ENCODE peak calls at places on chromosomes 4 and X, in five cellular contexts. T, W, J, G and A are unnamed samples.

GRCh38 chr4:2367626-2368025 is 50.8 kb downstream of the ZFYVE28 start:
- DNase-seq in T (no peak), W (no peak), J (no peak), G (no peak), A (no peak)

GRCh38 chr4:173171098-173171497 is 2.5 kb downstream of the GALNT7 start:
- DNase-seq in T (no peak), W (no peak), J (no peak), G (no peak), A (no peak)

GRCh38 chr4:173522874-173523395 is 7.1 kb downstream of the HAND2 start:
- DNase-seq in T (no peak), W (no peak), J (no peak), G (no peak), A (no peak)

GRCh38 chr4:8009710-8010534 is 70.3 kb upstream of the AFAP1 start:
- DNase-seq in T (no peak), W (no peak), J (no peak), G (no peak), A (no peak)

GRCh38 chr4:145920205-145920604 is 18.4 kb downstream of the ZNF827 start:
- DNase-seq in T (peak), W (no peak), J (no peak), G (peak), A (peak)

GRCh38 chr4:163474027-163474426 is 473 bp upstream of the TKTL2 start:
- DNase-seq in T (no peak), W (no peak), J (no peak), G (no peak), A (no peak)

GRCh38 chr4:63919636-63920365 is 489.4 kb downstream of the TECRL start:
- DNase-seq in T (no peak), W (no peak), J (no peak), G (no peak), A (no peak)

GRCh38 chr4:125359960-125360628 is 45.3 kb downstream of the FAT4 start:
- DNase-seq in T (no peak), W (no peak), J (no peak), G (no peak), A (no peak)

GRCh38 chr4:123325241-123325681 is 71.3 kb upstream of the SPRY1 start:
- DNase-seq in T (peak), W (no peak), J (peak), G (no peak), A (no peak)

GRCh38 chr4:87109945-87110344 is 110.5 kb downstream of the KLHL8 start:
- DNase-seq in T (no peak), W (no peak), J (no peak), G (no peak), A (no peak)

GRCh38 chr4:98546910-98547544 is 111.4 kb downstream of the TSPAN5 start:
- DNase-seq in T (peak), W (peak), J (no peak), G (no peak), A (no peak)

GRCh38 chrX:12894074-12894691 is 12.2 kb upstream of the TLR8 start:
- DNase-seq in T (no peak), W (no peak), J (no peak), G (no peak), A (no peak)

GRCh38 chr4:27123050-27123768 is 262.6 kb downstream of the STIM2 start:
- DNase-seq in T (peak), W (no peak), J (no peak), G (no peak), A (no peak)

GRCh38 chr4:87251104-87251503 is 30.7 kb upstream of the KLHL8 start:
- DNase-seq in T (no peak), W (no peak), J (no peak), G (no peak), A (no peak)

GRCh38 chrX:103398321-103398937 is 22.1 kb downstream of the BEX3 start:
- DNase-seq in T (no peak), W (no peak), J (no peak), G (no peak), A (peak)

GRCh38 chr4:7196283-7196651 is 3.9 kb downstream of the SORCS2 start:
- DNase-seq in T (no peak), W (no peak), J (peak), G (no peak), A (no peak)

GRCh38 chr4:154049457-154050181 is 260.7 kb upstream of the SFRP2 start:
- DNase-seq in T (no peak), W (no peak), J (no peak), G (peak), A (peak)

GRCh38 chr4:40206421-40206820 is 9.6 kb downstream of the RHOH start:
- DNase-seq in T (no peak), W (no peak), J (no peak), G (no peak), A (no peak)
- H3K4me3 ChIP-seq in T (no peak), W (no peak), J (no peak), G (no peak), A (no peak)

DNA sequence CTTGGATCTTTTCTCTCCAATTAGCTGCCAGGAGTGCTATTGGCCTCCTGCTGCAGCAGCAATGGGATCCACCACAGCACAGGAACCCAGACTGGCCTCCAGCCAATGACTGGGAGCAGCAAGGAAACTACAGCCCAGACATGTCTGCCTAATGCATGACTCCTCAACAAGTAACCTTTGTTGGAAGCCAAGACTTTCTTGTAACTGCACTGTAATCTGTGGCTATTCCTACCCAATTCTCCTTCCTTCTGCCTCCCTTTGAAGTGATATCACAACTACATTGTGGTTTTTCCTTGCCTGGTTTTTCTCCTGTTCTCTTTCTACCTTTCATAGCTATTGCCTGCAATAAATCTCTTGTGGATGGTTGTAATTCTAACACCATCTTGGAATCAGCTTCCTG is 39.8 kb downstream of the SNCA start:
- DNase-seq in T (peak), W (no peak), J (no peak), G (peak), A (no peak)
- TF ChIP-seq CTCF in T (no peak), W (no peak), J (no peak), G (no peak), A (no peak)

GRCh38 chr4:169665039-169665732 is 44.8 kb downstream of the CLCN3 start:
- DNase-seq in T (no peak), W (no peak), J (no peak), G (no peak), A (no peak)

GRCh38 chr4:169664615-169665014 is 44.2 kb downstream of the CLCN3 start:
- DNase-seq in T (peak), W (no peak), J (no peak), G (no peak), A (no peak)

GRCh38 chr4:169663402-169663801 is 43.0 kb downstream of the CLCN3 start:
- DNase-seq in T (no peak), W (no peak), J (no peak), G (no peak), A (no peak)

GRCh38 chr4:169662226-169662625 is 41.8 kb downstream of the CLCN3 start:
- DNase-seq in T (no peak), W (no peak), J (no peak), G (no peak), A (no peak)

DNA sequence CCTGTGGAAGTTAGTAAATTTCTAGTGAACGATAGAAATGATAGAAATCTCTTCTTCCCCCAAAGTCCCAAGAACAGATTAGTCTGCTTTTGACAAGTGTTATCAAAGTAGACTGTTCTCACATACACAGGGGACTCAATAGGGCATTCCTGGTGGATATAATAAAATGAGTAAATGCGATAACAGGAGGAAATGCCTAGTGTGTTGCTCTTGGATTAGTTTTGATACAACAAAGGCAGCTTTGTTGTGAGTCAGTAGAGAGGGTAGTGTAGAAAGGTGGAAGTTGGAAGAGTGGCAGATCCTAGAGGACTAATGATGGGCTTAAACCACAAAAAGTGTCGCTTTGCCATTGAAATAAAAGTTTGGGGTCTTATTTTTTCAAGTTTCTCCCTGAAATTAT is 43.5 kb downstream of the CLCN3 start:
- DNase-seq in T (peak), W (no peak), J (no peak), G (no peak), A (no peak)
- H3K4me3 ChIP-seq in T (no peak), W (no peak), J (no peak), G (no peak), A (no peak)

GRCh38 chr4:168600796-168601583 is 104.1 kb downstream of the PALLD start:
- DNase-seq in T (no peak), W (no peak), J (no peak), G (peak), A (no peak)
- TF ChIP-seq CTCF in T (no peak), W (no peak), J (no peak), G (no peak), A (no peak)

GRCh38 chr4:48127882-48128394 is 6.1 kb downstream of the TXK start:
- DNase-seq in T (peak), W (peak), J (peak), G (peak), A (peak)
- H3K4me3 ChIP-seq in T (peak), W (peak), J (no peak), G (no peak), A (peak)

DNA sequence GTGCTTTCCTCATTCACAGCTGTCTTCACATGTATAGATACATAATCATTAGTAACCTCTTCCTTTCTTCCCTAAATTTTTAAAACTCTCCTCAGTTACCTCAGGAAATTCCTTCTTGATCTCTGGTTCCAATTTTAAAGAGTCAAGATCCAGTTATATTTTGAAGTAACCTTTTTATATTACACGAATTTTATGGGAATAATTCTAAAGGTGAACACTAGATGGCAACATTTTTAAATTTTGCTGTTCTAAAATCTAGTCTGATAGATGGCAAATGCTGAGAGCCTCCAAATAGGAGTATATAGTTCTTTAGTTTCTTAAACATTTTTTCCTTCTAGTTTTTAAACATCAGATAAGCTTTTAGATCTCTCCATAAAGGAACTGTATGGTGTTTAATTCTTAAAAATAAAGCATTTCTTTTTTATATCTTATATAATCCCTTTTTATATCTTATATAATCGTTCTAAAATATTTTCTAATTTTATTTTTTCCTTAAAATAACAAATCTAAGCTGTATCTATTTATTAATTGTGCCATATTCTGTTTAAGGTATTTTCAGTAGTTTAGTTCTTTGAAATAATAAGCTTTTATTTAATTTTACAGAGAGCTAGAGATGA is 37.9 kb upstream of the PAPSS1 start:
- DNase-seq in T (peak), W (no peak), J (no peak), G (no peak), A (no peak)
- TF ChIP-seq CTCF in T (no peak), W (peak), J (peak), G (no peak), A (no peak)